ENCODE peak calls at places on chromosomes 4 and X, in nine cellular contexts. S is right lobe of liver, N is A549, F is AG04450, J is foreskin fibroblast, R is transverse colon, M is OCI-LY7, B is upper lobe of right lung, I is AG09309. H is an unnamed sample.

GRCh38 chr4:67684839-67685531 is 16.0 kb downstream of the UBA6 start:
- DNase-seq in N (no peak), B (no peak), I (no peak), R (no peak), J (peak; percentile 36), M (no peak), F (no peak), S (no peak), H (no peak)

GRCh38 chr4:6475492-6476020 is 3.1 kb upstream of the PPP2R2C start:
- DNase-seq in N (no peak), M (no peak), B (no peak), F (no peak), I (no peak), R (no peak), J (no peak), S (no peak), H (peak; percentile 64)

GRCh38 chr4:128869801-128870509 is 60.5 kb downstream of the JADE1 start:
- DNase-seq in I (no peak), F (no peak), N (no peak), M (no peak), R (no peak), S (no peak), B (no peak), J (no peak), H (no peak)

GRCh38 chrX:150364347-150365050 is 1.4 kb downstream of the MAMLD1 start:
- DNase-seq in B (peak; percentile 59), R (peak; percentile 21), S (peak; percentile 59), N (no peak), I (no peak), F (no peak), J (no peak), M (no peak), H (no peak)

GRCh38 chrX:67635424-67635823 is 91.6 kb downstream of the AR start:
- DNase-seq in N (no peak), J (no peak), I (no peak), F (no peak), B (no peak), R (no peak), S (no peak), M (no peak), H (no peak)

GRCh38 chr4:139682309-139683210 is 16.9 kb downstream of the MGST2 start:
- DNase-seq in J (no peak), I (no peak), N (no peak), F (no peak), M (no peak), B (no peak), S (no peak), R (no peak), H (peak; percentile 62)

GRCh38 chrX:10041383-10041782 is 74.2 kb downstream of the CLDN34 start:
- DNase-seq in J (no peak), N (no peak), S (no peak), I (peak; percentile 32), R (no peak), B (no peak), M (no peak), F (no peak), H (no peak)

GRCh38 chrX:148354906-148355305 is 145.5 kb upstream of the AFF2 start:
- DNase-seq in B (no peak), F (no peak), I (no peak), J (no peak), N (no peak), R (no peak), S (no peak), M (no peak), H (no peak)

GRCh38 chrX:70289168-70289792 is 447 bp downstream of the PDZD11 start:
- DNase-seq in F (no peak), J (no peak), B (no peak), I (no peak), S (no peak), M (no peak), R (no peak), N (no peak), H (no peak)

GRCh38 chrX:82945332-82945731 is 562.8 kb upstream of the POU3F4 start:
- DNase-seq in F (no peak), I (no peak), M (no peak), J (no peak), R (no peak), S (no peak), B (no peak), N (no peak), H (no peak)

GRCh38 chr4:148052448-148052847 is 320.6 kb downstream of the ARHGAP10 start:
- DNase-seq in B (no peak), J (no peak), S (no peak), N (no peak), R (no peak), I (no peak), F (no peak), M (peak; percentile 46), H (no peak)

GRCh38 chr4:76755756-76756155 is 142.2 kb downstream of the SOWAHB start:
- DNase-seq in I (no peak), S (no peak), R (no peak), B (no peak), J (no peak), N (no peak), M (no peak), F (no peak), H (no peak)

GRCh38 chr4:158793021-158793420 is 24.2 kb downstream of the FNIP2 start:
- DNase-seq in F (no peak), N (no peak), I (no peak), B (no peak), S (no peak), M (no peak), R (no peak), J (no peak), H (no peak)

GRCh38 chr4:10347281-10347795 is 109.9 kb downstream of the ZNF518B start:
- DNase-seq in N (no peak), J (no peak), R (no peak), I (no peak), F (no peak), M (no peak), B (no peak), S (no peak), H (no peak)
- H3K4me3 ChIP-seq in N (no peak overlapping the region), J (no peak overlapping the region), R (no peak overlapping the region), I (no peak overlapping the region), F (no peak overlapping the region), M (no peak overlapping the region), B (no peak overlapping the region), S (no peak overlapping the region), H (no peak overlapping the region)

DNA sequence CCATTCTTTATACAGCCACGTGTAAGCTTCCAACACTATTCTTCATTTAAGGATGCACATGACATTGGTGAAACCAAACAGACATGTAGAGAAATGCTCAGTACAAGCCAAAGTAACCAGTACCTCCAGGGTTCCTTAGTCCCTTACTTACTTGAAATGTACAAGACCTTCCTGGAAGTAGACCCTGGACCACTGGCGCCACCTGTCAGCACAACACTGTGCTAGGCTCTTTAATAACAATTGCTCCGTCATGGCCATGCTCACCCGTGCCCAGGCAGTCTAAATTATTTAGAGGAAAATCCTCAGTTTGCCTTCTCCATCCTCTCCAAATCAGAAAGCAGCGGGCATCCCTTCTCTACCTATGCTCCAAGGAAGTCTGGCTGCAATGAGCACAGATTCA is 52.7 kb downstream of the ADGRA3 start:
- DNase-seq in F (no peak), R (no peak), J (no peak), M (peak; percentile 1), N (no peak), S (no peak), B (no peak), I (no peak), H (no peak)
- TF ChIP-seq CTCF in F (no peak), R (no peak), J (no peak), M (peak; percentile 46), N (no peak), S (peak; percentile 35), B (no peak), I (no peak), H (no peak)

DNA sequence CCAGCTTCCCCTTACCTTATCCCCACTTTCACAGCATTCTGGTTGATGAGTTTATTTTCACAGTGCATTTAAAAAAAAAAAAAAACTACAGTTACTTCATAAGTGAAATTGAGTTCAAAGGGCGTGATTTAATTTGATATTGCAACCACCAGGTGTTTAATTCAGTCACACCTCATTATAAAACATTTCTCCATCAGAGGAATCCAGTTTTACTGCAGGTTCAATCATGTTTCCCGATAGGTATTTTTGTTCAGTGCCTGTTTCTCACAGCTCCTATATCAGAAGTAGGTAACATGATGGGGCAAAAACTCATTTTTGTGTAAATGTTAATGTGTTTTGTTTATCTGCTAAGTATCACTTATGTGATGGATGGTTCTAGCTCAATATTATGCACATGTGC is 102.3 kb upstream of the PCDH7 start:
- DNase-seq in S (no peak), N (no peak), M (no peak), F (no peak), J (no peak), B (no peak), I (no peak), R (no peak), H (no peak)
- H3K4me3 ChIP-seq in S (no peak overlapping the region), N (no peak overlapping the region), M (no peak overlapping the region), F (no peak overlapping the region), J (no peak overlapping the region), B (no peak overlapping the region), I (no peak overlapping the region), R (no peak overlapping the region), H (no peak overlapping the region)

GRCh38 chr4:38136604-38137003 is 176.4 kb downstream of the PTTG2 start:
- DNase-seq in B (no peak), I (no peak), J (no peak), F (no peak), N (no peak), S (no peak), R (no peak), M (no peak), H (no peak)
- TF ChIP-seq CTCF in B (no peak), I (no peak), J (no peak), F (no peak), N (no peak), S (no peak), R (no peak), M (no peak), H (no peak)

DNA sequence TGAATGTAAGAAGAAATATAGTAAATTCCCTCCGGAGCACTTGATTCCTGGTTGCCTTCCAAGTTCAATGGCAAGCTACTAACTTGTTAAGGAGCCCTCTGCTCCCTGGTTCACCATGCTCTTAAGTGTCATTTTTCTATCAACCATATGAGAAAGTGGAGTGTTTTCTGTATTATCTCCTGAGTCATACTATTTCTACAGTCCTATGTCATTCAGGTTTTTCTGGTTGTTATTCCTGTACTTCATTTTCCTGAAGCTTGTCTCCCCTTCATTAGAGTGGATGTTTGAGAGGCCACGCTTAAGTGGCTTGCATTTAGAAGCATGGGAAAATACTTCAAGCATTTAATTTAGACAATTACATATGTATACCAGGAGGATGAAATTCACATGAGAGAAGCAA is 14.7 kb upstream of the EPGN start:
- DNase-seq in S (no peak), I (no peak), J (no peak), F (no peak), N (no peak), M (no peak), R (no peak), B (no peak), H (no peak)
- H3K4me3 ChIP-seq in S (no peak overlapping the region), I (no peak overlapping the region), J (no peak overlapping the region), F (no peak overlapping the region), N (no peak overlapping the region), M (no peak overlapping the region), R (no peak overlapping the region), B (no peak overlapping the region), H (no peak overlapping the region)

GRCh38 chrX:155864655-155865054 is 16.5 kb upstream of the VAMP7 start:
- DNase-seq in R (no peak), J (no peak), I (no peak), B (no peak), F (no peak), N (no peak), S (no peak), M (no peak), H (no peak)
- TF ChIP-seq CTCF in R (no peak), J (no peak), I (no peak), B (no peak), F (peak; percentile 37), N (no peak), S (no peak), M (peak; percentile 31), H (no peak)

GRCh38 chr4:184097240-184097619 is 120.4 kb downstream of the ENPP6 start:
- DNase-seq in F (no peak), M (no peak), R (peak; percentile 57), I (no peak), J (no peak), B (peak; percentile 76), S (no peak), N (no peak), H (peak; percentile 34)
- H3K4me3 ChIP-seq in F (peak overlapping the region; percentile 45), M (no peak overlapping the region), R (no peak overlapping the region), I (peak overlapping the region; percentile 23), J (peak overlapping the region; percentile 43), B (peak overlapping the region; percentile 35), S (no peak overlapping the region), N (no peak overlapping the region), H (no peak overlapping the region)